ENCODE peak calls at places on chromosomes 5 and 9, in five cellular contexts. X is astrocyte, M is uterus, N is HFF-Myc, B is PC-3. H is an unnamed sample.

GRCh38 chr9:127144670-127145458 is 22.4 kb upstream of the ANGPTL2 start:
- DNase-seq in X (no peak), M (peak; percentile 75), N (no peak), B (no peak), H (no peak)

GRCh38 chr9:78295731-78296130 is 1.2 kb upstream of the PSAT1 start:
- DNase-seq in X (no peak), M (no peak), N (no peak), B (no peak), H (no peak)

GRCh38 chr9:89541798-89542197 is 43.9 kb upstream of the SEMA4D start:
- DNase-seq in X (no peak), M (no peak), N (no peak), B (no peak), H (no peak)

GRCh38 chr9:133934512-133935221 is 57.5 kb downstream of the VAV2 start:
- DNase-seq in X (peak; percentile 71), M (no peak), N (no peak), B (no peak), H (no peak)

GRCh38 chr5:170097934-170098333 is 7.8 kb upstream of the FOXI1 start:
- DNase-seq in X (no peak), M (no peak), N (no peak), B (no peak), H (no peak)

GRCh38 chr5:139746691-139747582 is 48.7 kb upstream of the PSD2 start:
- DNase-seq in X (peak; percentile 16), M (peak; percentile 41), N (no peak), B (no peak), H (no peak)

GRCh38 chr5:110785356-110785755 is 46.5 kb downstream of the SLC25A46 start:
- DNase-seq in X (peak; percentile 83), M (no peak), N (no peak), B (peak; percentile 96), H (peak; percentile 62)

GRCh38 chr5:146832985-146833732 is 45.4 kb downstream of the PPP2R2B start:
- DNase-seq in X (peak; percentile 31), M (no peak), N (no peak), B (no peak), H (no peak)

GRCh38 chr9:127008076-127008475 is 93.5 kb downstream of the RALGPS1 start:
- DNase-seq in X (no peak), M (no peak), N (no peak), B (no peak), H (no peak)

GRCh38 chr9:136403915-136404800 is 4.2 kb upstream of the SNAPC4 start:
- DNase-seq in X (no peak), M (no peak), N (no peak), B (no peak), H (no peak)

GRCh38 chr9:99401826-99402225 is 179.7 kb downstream of the SEC61B start:
- DNase-seq in X (peak; percentile 29), M (no peak), N (no peak), B (no peak), H (no peak)

GRCh38 chr5:35067985-35068384 is 20.2 kb upstream of the AGXT2 start:
- DNase-seq in X (peak; percentile 37), M (no peak), N (no peak), B (peak; percentile 21), H (no peak)

GRCh38 chr5:69213513-69214215 is 21.0 kb upstream of the CDK7 start:
- DNase-seq in X (peak; percentile 39), M (no peak), N (peak; percentile 57), B (peak; percentile 56), H (no peak)

GRCh38 chr9:125066839-125067619 is 76.3 kb downstream of the SCAI start:
- DNase-seq in X (peak; percentile 14), M (no peak), N (no peak), B (no peak), H (no peak)

GRCh38 chr9:97536480-97536879 is 35.0 kb downstream of the TMOD1 start:
- DNase-seq in X (no peak), M (peak; percentile 75), N (no peak), B (no peak), H (no peak)

GRCh38 chr5:136279314-136279713 is 86.0 kb downstream of the TRPC7 start:
- DNase-seq in X (peak; percentile 12), M (no peak), N (no peak), B (no peak), H (no peak)

GRCh38 chr5:135053278-135053677 is 19.2 kb upstream of the PITX1 start:
- DNase-seq in X (no peak), M (no peak), N (no peak), B (no peak), H (no peak)

GRCh38 chr5:141915881-141916336 is 7.8 kb upstream of the DELE1 start:
- DNase-seq in X (no peak), M (no peak), N (no peak), B (peak; percentile 23), H (no peak)

GRCh38 chr5:140109050-140109817 is 4.7 kb upstream of the PURA start:
- DNase-seq in X (no peak), M (peak; percentile 15), N (no peak), B (peak; percentile 26), H (no peak)

GRCh38 chr5:160188968-160189319 is 40.4 kb upstream of the FABP6 start:
- DNase-seq in X (no peak), M (no peak), N (no peak), B (no peak), H (no peak)

GRCh38 chr9:13318027-13318426 is 38.5 kb upstream of the MPDZ start:
- DNase-seq in X (no peak), M (no peak), N (no peak), B (no peak), H (no peak)

GRCh38 chr5:81544351-81545001 is 150.5 kb upstream of the ACOT12 start:
- DNase-seq in X (peak; percentile 29), M (no peak), N (no peak), B (peak; percentile 9), H (no peak)

DNA sequence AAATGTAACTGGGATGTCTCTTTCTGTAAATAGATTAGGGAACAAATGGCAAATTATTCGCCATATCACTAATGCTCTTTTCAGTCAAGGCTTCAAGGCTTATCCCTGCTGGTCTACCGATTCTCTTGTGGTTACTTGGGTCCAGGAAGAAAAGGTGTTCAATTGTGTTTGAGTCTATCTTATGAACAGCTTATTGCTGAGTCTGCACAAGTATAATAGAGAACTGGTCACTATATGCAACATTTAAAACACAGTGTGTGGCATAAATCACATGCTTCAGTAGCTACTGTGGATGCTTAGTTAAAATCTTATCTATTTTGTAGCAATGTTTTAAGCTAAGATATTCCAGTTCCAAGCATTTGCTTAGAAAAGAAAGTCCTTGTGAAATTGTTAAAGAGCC is 274.2 kb upstream of the FAM174A start:
- DNase-seq in X (no peak), M (no peak), N (no peak), B (no peak), H (no peak)
- H3K4me3 ChIP-seq in X (no peak overlapping the region), M (no peak overlapping the region), N (no peak overlapping the region), B (no peak overlapping the region), H (no peak overlapping the region)

GRCh38 chr9:113349434-113350337 is at the start of gene BSPRY:
- DNase-seq in X (no peak), M (no peak), N (no peak), B (peak; percentile 60), H (no peak)
- TF ChIP-seq CTCF in X (no peak), M (no peak), N (no peak), B (no peak), H (no peak)

DNA sequence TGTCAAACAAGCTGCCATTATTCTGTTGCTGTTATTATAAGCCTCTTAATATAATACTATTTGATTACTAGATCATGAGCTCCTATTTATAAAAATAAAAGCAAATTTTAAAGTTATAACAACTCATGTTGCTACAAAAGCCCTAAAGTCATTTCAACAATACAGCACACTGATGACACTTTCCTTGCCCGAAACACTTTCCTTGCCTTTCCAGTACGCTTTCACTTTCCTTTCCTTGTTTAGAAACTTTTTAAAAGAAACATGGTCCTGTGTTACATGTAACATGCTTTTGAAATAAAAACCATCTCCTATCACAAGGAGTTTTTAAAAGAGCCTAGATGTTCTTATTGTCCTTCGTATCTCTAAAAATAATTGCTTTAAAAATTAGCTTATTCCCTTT is 688.4 kb downstream of the PTPRD start:
- DNase-seq in X (no peak), M (no peak), N (no peak), B (no peak), H (no peak)
- H3K4me3 ChIP-seq in X (no peak overlapping the region), M (no peak overlapping the region), N (no peak overlapping the region), B (no peak overlapping the region), H (no peak overlapping the region)

GRCh38 chr9:128150594-128151342 is 1.5 kb downstream of the LCN2 start:
- DNase-seq in X (no peak), M (no peak), N (no peak), B (no peak), H (no peak)
- TF ChIP-seq CTCF in X (no peak), M (no peak), N (peak; percentile 34), B (peak; percentile 43), H (no peak)

GRCh38 chr9:130892503-130893249 is 3.9 kb downstream of the QRFP start:
- DNase-seq in X (no peak), M (no peak), N (no peak), B (no peak), H (no peak)
- H3K4me3 ChIP-seq in X (no peak overlapping the region), M (no peak overlapping the region), N (no peak overlapping the region), B (no peak overlapping the region), H (no peak overlapping the region)